ENCODE peak calls at places on chromosomes 3 and 15, in six cellular contexts. H is A549, Z is stomach, D is body of pancreas, K is sigmoid colon, B is uterus. V is an unnamed sample.

GRCh38 chr3:120147072-120147871 is 53.0 kb upstream of the GSK3B start:
- DNase-seq in H (peak), Z (peak), D (peak), K (no peak), B (no peak), V (no peak)

GRCh38 chr15:70855764-70856163 is 1.8 kb upstream of the LARP6 start:
- DNase-seq in H (no peak), Z (no peak), D (no peak), K (no peak), B (no peak), V (no peak)

GRCh38 chr3:126053513-126053912 is 30.4 kb downstream of the SLC41A3 start:
- DNase-seq in H (no peak), Z (no peak), D (no peak), K (no peak), B (no peak), V (no peak)

GRCh38 chr3:116392291-116392690 is 53.0 kb downstream of the LSAMP start:
- DNase-seq in H (no peak), Z (no peak), D (no peak), K (no peak), B (no peak), V (no peak)

GRCh38 chr3:119918992-119919933 is 137.4 kb downstream of the NR1I2 start:
- DNase-seq in H (no peak), Z (no peak), D (no peak), K (no peak), B (no peak), V (no peak)

GRCh38 chr15:48866141-48866563 is 11.8 kb upstream of the EID1 start:
- DNase-seq in H (no peak), Z (no peak), D (no peak), K (no peak), B (peak), V (no peak)

GRCh38 chr3:9500108-9501050 is 53.2 kb downstream of the LHFPL4 start:
- DNase-seq in H (peak), Z (peak), D (peak), K (no peak), B (no peak), V (peak)

GRCh38 chr3:47225310-47225906 is 57.2 kb downstream of the KIF9 start:
- DNase-seq in H (no peak), Z (no peak), D (peak), K (no peak), B (no peak), V (no peak)

GRCh38 chr15:76032046-76032445 is 19.8 kb upstream of the NRG4 start:
- DNase-seq in H (no peak), Z (no peak), D (no peak), K (no peak), B (no peak), V (no peak)

GRCh38 chr15:74242296-74242929 is 6.3 kb downstream of the CCDC33 start:
- DNase-seq in H (peak), Z (no peak), D (peak), K (no peak), B (no peak), V (no peak)

GRCh38 chr3:135106445-135106844 is 311.4 kb downstream of the EPHB1 start:
- DNase-seq in H (peak), Z (peak), D (peak), K (no peak), B (no peak), V (no peak)

GRCh38 chr15:79939399-79939798 is 31.6 kb downstream of the BCL2A1 start:
- DNase-seq in H (no peak), Z (no peak), D (no peak), K (no peak), B (no peak), V (no peak)

GRCh38 chr3:46981932-46982471 is 2.5 kb downstream of the NBEAL2 start:
- DNase-seq in H (no peak), Z (peak), D (peak), K (no peak), B (no peak), V (peak)

GRCh38 chr15:43927203-43927602 is 100.4 kb downstream of the WDR76 start:
- DNase-seq in H (no peak), Z (no peak), D (no peak), K (no peak), B (no peak), V (no peak)

GRCh38 chr3:148006508-148006907 is 597.3 kb downstream of the ZIC1 start:
- DNase-seq in H (no peak), Z (no peak), D (no peak), K (no peak), B (no peak), V (no peak)

GRCh38 chr3:174531262-174531982 is 327.7 kb upstream of the NAALADL2 start:
- DNase-seq in H (no peak), Z (no peak), D (no peak), K (no peak), B (no peak), V (no peak)

GRCh38 chr15:101476756-101477155 is 12.8 kb downstream of the PCSK6 start:
- DNase-seq in H (no peak), Z (no peak), D (no peak), K (no peak), B (no peak), V (no peak)

GRCh38 chr3:148790841-148791240 is 36.8 kb upstream of the CPB1 start:
- DNase-seq in H (no peak), Z (no peak), D (peak), K (peak), B (peak), V (no peak)

GRCh38 chr3:53500165-53500777 is 5.9 kb downstream of the CACNA1D start:
- DNase-seq in H (no peak), Z (no peak), D (no peak), K (no peak), B (no peak), V (no peak)

GRCh38 chr15:93110502-93111040 is 21.6 kb upstream of the RGMA start:
- DNase-seq in H (no peak), Z (no peak), D (no peak), K (no peak), B (no peak), V (no peak)

GRCh38 chr15:40762919-40763800 is 708 bp upstream of the GCHFR start:
- DNase-seq in H (peak), Z (peak), D (peak), K (peak), B (peak), V (peak)

GRCh38 chr3:14431556-14431927 is 29.1 kb downstream of the SLC6A6 start:
- DNase-seq in H (no peak), Z (no peak), D (peak), K (no peak), B (no peak), V (no peak)

GRCh38 chr3:108946292-108947290 is 7.1 kb downstream of the GUCA1C start:
- DNase-seq in H (no peak), Z (no peak), D (no peak), K (no peak), B (no peak), V (no peak)

GRCh38 chr3:79368403-79368802 is 399.4 kb downstream of the ROBO1 start:
- DNase-seq in H (no peak), Z (no peak), D (no peak), K (no peak), B (no peak), V (no peak)

GRCh38 chr15:80920271-80920699 is 69.3 kb downstream of the MESD start:
- DNase-seq in H (no peak), Z (no peak), D (no peak), K (no peak), B (no peak), V (no peak)

GRCh38 chr3:123883656-123884257 is 375 bp downstream of the MYLK start:
- DNase-seq in H (peak), Z (no peak), D (no peak), K (no peak), B (peak), V (peak)

GRCh38 chr3:147415337-147415736 is 6.2 kb downstream of the ZIC1 start:
- DNase-seq in H (no peak), Z (no peak), D (no peak), K (no peak), B (no peak), V (no peak)

GRCh38 chr15:95286911-95287769 is 1043.4 kb upstream of the NR2F2 start:
- DNase-seq in H (no peak), Z (no peak), D (no peak), K (no peak), B (no peak), V (no peak)

GRCh38 chr15:95286316-95286880 is 1044.1 kb upstream of the NR2F2 start:
- DNase-seq in H (no peak), Z (no peak), D (no peak), K (no peak), B (no peak), V (no peak)

GRCh38 chr15:95287774-95288173 is 1042.7 kb upstream of the NR2F2 start:
- DNase-seq in H (no peak), Z (no peak), D (no peak), K (no peak), B (no peak), V (no peak)

GRCh38 chr15:95284487-95284886 is 1046.0 kb upstream of the NR2F2 start:
- DNase-seq in H (no peak), Z (no peak), D (no peak), K (no peak), B (no peak), V (no peak)

GRCh38 chr15:95284933-95285401 is 1045.5 kb upstream of the NR2F2 start:
- DNase-seq in H (no peak), Z (no peak), D (no peak), K (no peak), B (no peak), V (no peak)
- TF ChIP-seq CTCF in H (no peak), Z (no peak), D (no peak), K (no peak), B (peak), V (peak)

GRCh38 chr3:188387921-188388320 is 234.0 kb downstream of the LPP start:
- DNase-seq in H (no peak), Z (no peak), D (no peak), K (no peak), B (no peak), V (no peak)

GRCh38 chr3:188391597-188391996 is 237.6 kb downstream of the LPP start:
- DNase-seq in H (no peak), Z (no peak), D (no peak), K (no peak), B (no peak), V (no peak)

GRCh38 chr3:188390775-188391443 is 237.0 kb downstream of the LPP start:
- DNase-seq in H (no peak), Z (no peak), D (no peak), K (no peak), B (no peak), V (no peak)

GRCh38 chr3:188390347-188390718 is 236.4 kb downstream of the LPP start:
- DNase-seq in H (no peak), Z (no peak), D (no peak), K (no peak), B (no peak), V (no peak)

GRCh38 chr3:188389711-188390346 is 235.9 kb downstream of the LPP start:
- DNase-seq in H (no peak), Z (no peak), D (peak), K (peak), B (no peak), V (no peak)
- H3K27ac ChIP-seq in H (no peak), Z (no peak), D (no peak), K (peak), B (no peak), V (peak)

DNA sequence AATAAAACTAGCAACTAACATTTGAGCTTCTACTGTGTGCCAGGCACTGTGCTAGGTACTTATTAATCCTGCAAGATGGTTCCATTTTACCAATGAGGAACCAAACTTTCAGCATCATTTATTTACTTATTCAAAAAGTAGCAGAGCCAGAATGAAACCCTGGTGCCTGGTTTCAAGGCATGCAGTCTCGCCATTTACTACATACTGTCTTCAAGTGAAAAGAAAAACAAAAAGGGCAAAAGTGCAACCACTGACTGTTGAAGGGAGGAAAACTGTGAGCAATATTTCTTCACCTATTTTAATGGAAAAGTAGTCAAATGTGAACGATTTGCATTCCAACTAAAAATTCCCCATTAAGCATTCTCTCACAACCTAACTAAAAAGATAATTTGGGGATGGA is 8.7 kb downstream of the DCUN1D1 start:
- DNase-seq in H (no peak), Z (no peak), D (no peak), K (no peak), B (no peak), V (no peak)
- TF ChIP-seq POLR2A in H (no peak), Z (no peak), D (no peak), K (no peak), B (no peak), V (no peak)

GRCh38 chr3:197524128-197524527 is 31.6 kb downstream of the BDH1 start:
- DNase-seq in H (no peak), Z (no peak), D (no peak), K (no peak), B (no peak), V (no peak)

GRCh38 chr3:197527569-197527968 is 28.2 kb downstream of the BDH1 start:
- DNase-seq in H (no peak), Z (no peak), D (no peak), K (no peak), B (no peak), V (no peak)

GRCh38 chr3:197528190-197528589 is 27.6 kb downstream of the BDH1 start:
- DNase-seq in H (no peak), Z (no peak), D (no peak), K (no peak), B (no peak), V (no peak)

GRCh38 chr3:197523551-197523950 is 32.2 kb downstream of the BDH1 start:
- DNase-seq in H (no peak), Z (no peak), D (no peak), K (no peak), B (no peak), V (no peak)

DNA sequence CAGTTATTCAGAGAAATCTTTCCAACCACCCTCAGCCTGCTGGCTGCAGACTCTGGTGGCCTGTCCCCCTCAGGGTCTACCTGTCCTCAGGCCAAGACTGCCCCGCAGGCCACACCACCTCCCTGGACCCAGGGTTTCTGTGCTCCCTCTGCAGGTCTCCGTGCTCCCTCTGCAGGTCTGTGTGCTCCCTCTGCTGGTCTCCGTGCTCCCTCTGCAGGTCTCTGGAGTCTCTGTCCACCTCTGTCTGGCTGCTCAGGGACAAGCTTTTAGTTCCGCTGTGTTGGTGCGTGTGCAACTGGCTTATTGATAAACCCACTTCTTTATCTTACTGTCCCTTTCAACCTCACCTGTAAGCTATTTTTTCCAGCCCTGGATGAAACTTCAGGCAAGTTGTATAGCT is 30.1 kb downstream of the BDH1 start:
- DNase-seq in H (peak), Z (no peak), D (no peak), K (no peak), B (no peak), V (no peak)
- TF ChIP-seq CTCF in H (peak), Z (no peak), D (no peak), K (no peak), B (no peak), V (no peak)

GRCh38 chr15:22888120-22888859 is 49.8 kb downstream of the NIPA2 start:
- DNase-seq in H (peak), Z (no peak), D (no peak), K (no peak), B (no peak), V (no peak)
- H3K27ac ChIP-seq in H (peak), Z (no peak), D (no peak), K (no peak), B (no peak), V (no peak)

DNA sequence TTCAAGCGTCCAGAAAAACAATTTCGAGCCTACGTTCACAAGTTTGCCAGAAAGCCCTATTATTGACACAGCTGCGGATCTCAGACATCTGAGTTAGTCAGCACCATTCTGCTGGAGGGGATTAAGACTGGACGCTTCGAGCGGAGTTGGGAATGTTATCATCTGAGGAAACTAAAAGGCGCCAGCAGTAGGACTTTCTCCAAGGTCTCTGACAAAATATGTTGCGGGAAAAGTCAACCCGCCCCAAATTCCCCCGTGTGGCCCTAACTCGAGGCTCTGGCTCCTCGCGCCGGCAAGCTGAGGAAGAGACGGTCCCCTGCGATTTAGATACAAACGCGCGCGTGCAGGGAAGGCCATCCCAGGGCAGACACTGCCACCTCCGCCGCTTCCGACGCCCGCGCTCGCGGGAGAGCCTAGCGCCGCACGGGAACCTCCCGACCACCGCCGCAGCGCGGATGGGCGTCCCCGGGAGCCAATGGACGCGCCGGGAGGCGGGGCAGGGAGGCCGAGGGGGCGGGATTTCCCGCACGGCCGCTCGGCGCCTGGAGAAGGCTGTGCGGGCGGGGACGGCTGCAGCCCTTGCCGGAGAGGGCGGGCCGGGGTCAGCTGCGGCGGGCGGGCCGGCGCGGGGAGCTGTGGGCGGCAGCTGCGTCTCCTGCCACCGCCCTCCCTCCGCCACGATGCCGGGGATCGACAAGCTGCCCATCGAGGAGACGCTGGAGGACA is at the start of gene APPL1:
- DNase-seq in H (peak), Z (peak), D (peak), K (peak), B (peak), V (peak)
- TF ChIP-seq POLR2A in H (peak), Z (peak), D (peak), K (peak), B (peak), V (peak)

DNA sequence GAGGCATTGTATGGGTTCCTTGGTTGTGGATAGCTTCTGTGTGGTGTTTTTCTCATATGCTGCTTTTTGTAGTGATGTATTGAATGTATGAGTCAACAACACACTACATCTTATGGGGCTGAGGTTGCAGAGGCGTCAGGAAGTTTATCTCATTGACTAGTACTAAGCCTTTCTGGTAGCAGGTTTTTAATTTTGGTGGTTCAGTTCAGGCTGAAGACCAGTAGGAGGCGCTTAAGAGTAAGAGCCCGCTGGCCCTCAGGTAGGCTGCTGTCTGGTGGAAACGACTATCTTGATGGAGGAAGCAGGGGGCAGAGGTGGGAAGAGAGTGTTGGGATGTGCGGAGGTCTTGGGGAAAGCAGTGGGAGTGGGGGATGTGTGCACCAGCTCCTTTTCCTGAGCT is 62.4 kb downstream of the RTP4 start:
- DNase-seq in H (no peak), Z (no peak), D (no peak), K (no peak), B (no peak), V (no peak)
- TF ChIP-seq CTCF in H (no peak), Z (no peak), D (no peak), K (no peak), B (no peak), V (no peak)

GRCh38 chr3:171936231-171936841 is 93.2 kb downstream of the TMEM212 start:
- DNase-seq in H (peak), Z (no peak), D (peak), K (no peak), B (no peak), V (no peak)
- H3K27ac ChIP-seq in H (peak), Z (no peak), D (no peak), K (no peak), B (no peak), V (no peak)